ENCODE peak calls at places on chromosomes 5 and 9, in ten cellular contexts. One of them, this sample, is unnamed.

GRCh38 chr5:76714771-76715483 is 999 bp upstream of the F2R start:
- DNase-seq in NCI-H345: no peak
- DNase-seq in effector CD4-positive, alpha-beta T cell: no peak
- DNase-seq in T-helper 2 cell: no peak
- DNase-seq in HFFc6: no peak
- DNase-seq in GM10248: peak
- DNase-seq in memory B cell: no peak
- DNase-seq in psoas muscle: no peak
- DNase-seq in LHCN-M2: no peak
- DNase-seq in SW480: no peak
- DNase-seq in this sample: peak

GRCh38 chr5:14239404-14239803 is 96.3 kb downstream of the TRIO start:
- DNase-seq in psoas muscle: no peak
- DNase-seq in LHCN-M2: no peak
- DNase-seq in GM10248: no peak
- DNase-seq in NCI-H345: no peak
- DNase-seq in T-helper 2 cell: no peak
- DNase-seq in effector CD4-positive, alpha-beta T cell: no peak
- DNase-seq in HFFc6: no peak
- DNase-seq in memory B cell: no peak
- DNase-seq in SW480: no peak
- DNase-seq in this sample: no peak

GRCh38 chr5:163569284-163569683 is 63.9 kb downstream of the MAT2B start:
- DNase-seq in psoas muscle: no peak
- DNase-seq in effector CD4-positive, alpha-beta T cell: no peak
- DNase-seq in HFFc6: peak
- DNase-seq in T-helper 2 cell: no peak
- DNase-seq in NCI-H345: no peak
- DNase-seq in GM10248: no peak
- DNase-seq in SW480: peak
- DNase-seq in LHCN-M2: peak
- DNase-seq in memory B cell: no peak
- DNase-seq in this sample: no peak

GRCh38 chr5:36606437-36607113 is at the start of gene SLC1A3:
- DNase-seq in T-helper 2 cell: peak
- DNase-seq in SW480: peak
- DNase-seq in LHCN-M2: peak
- DNase-seq in effector CD4-positive, alpha-beta T cell: no peak
- DNase-seq in psoas muscle: peak
- DNase-seq in HFFc6: peak
- DNase-seq in NCI-H345: no peak
- DNase-seq in GM10248: peak
- DNase-seq in memory B cell: no peak
- DNase-seq in this sample: peak

GRCh38 chr5:123472150-123472549 is 39.8 kb upstream of the CSNK1G3 start:
- DNase-seq in SW480: no peak
- DNase-seq in GM10248: no peak
- DNase-seq in psoas muscle: no peak
- DNase-seq in NCI-H345: no peak
- DNase-seq in effector CD4-positive, alpha-beta T cell: no peak
- DNase-seq in LHCN-M2: no peak
- DNase-seq in T-helper 2 cell: no peak
- DNase-seq in memory B cell: no peak
- DNase-seq in HFFc6: no peak
- DNase-seq in this sample: no peak

GRCh38 chr9:129383005-129383414 is 204.9 kb upstream of the IER5L start:
- DNase-seq in T-helper 2 cell: no peak
- DNase-seq in SW480: peak
- DNase-seq in effector CD4-positive, alpha-beta T cell: no peak
- DNase-seq in NCI-H345: peak
- DNase-seq in psoas muscle: peak
- DNase-seq in GM10248: peak
- DNase-seq in LHCN-M2: no peak
- DNase-seq in HFFc6: no peak
- DNase-seq in memory B cell: no peak
- DNase-seq in this sample: peak

GRCh38 chr5:115857621-115858349 is 16.1 kb downstream of the AP3S1 start:
- DNase-seq in psoas muscle: no peak
- DNase-seq in GM10248: no peak
- DNase-seq in memory B cell: no peak
- DNase-seq in T-helper 2 cell: no peak
- DNase-seq in HFFc6: peak
- DNase-seq in effector CD4-positive, alpha-beta T cell: no peak
- DNase-seq in SW480: no peak
- DNase-seq in LHCN-M2: peak
- DNase-seq in NCI-H345: no peak
- DNase-seq in this sample: no peak

GRCh38 chr5:53607896-53608295 is 47.5 kb downstream of the NDUFS4 start:
- DNase-seq in SW480: no peak
- DNase-seq in memory B cell: no peak
- DNase-seq in psoas muscle: no peak
- DNase-seq in T-helper 2 cell: no peak
- DNase-seq in NCI-H345: no peak
- DNase-seq in HFFc6: no peak
- DNase-seq in effector CD4-positive, alpha-beta T cell: no peak
- DNase-seq in LHCN-M2: peak
- DNase-seq in GM10248: no peak
- DNase-seq in this sample: no peak

GRCh38 chr5:34658023-34658422 is 1.9 kb downstream of the RAI14 start:
- DNase-seq in GM10248: no peak
- DNase-seq in LHCN-M2: peak
- DNase-seq in memory B cell: no peak
- DNase-seq in NCI-H345: no peak
- DNase-seq in psoas muscle: no peak
- DNase-seq in T-helper 2 cell: no peak
- DNase-seq in SW480: no peak
- DNase-seq in HFFc6: no peak
- DNase-seq in effector CD4-positive, alpha-beta T cell: no peak
- DNase-seq in this sample: no peak

GRCh38 chr5:134257176-134257575 is 31.3 kb upstream of the PPP2CA start:
- DNase-seq in GM10248: no peak
- DNase-seq in NCI-H345: no peak
- DNase-seq in psoas muscle: no peak
- DNase-seq in HFFc6: no peak
- DNase-seq in T-helper 2 cell: no peak
- DNase-seq in LHCN-M2: no peak
- DNase-seq in effector CD4-positive, alpha-beta T cell: no peak
- DNase-seq in memory B cell: no peak
- DNase-seq in SW480: no peak
- DNase-seq in this sample: no peak

GRCh38 chr5:179820127-179820482 is 600 bp upstream of the SQSTM1 start:
- DNase-seq in HFFc6: no peak
- DNase-seq in GM10248: no peak
- DNase-seq in effector CD4-positive, alpha-beta T cell: no peak
- DNase-seq in T-helper 2 cell: no peak
- DNase-seq in SW480: no peak
- DNase-seq in memory B cell: no peak
- DNase-seq in psoas muscle: no peak
- DNase-seq in LHCN-M2: no peak
- DNase-seq in NCI-H345: no peak
- DNase-seq in this sample: no peak

GRCh38 chr5:157004893-157005551 is 42.0 kb upstream of the TIMD4 start:
- DNase-seq in HFFc6: no peak
- DNase-seq in memory B cell: no peak
- DNase-seq in SW480: peak
- DNase-seq in LHCN-M2: no peak
- DNase-seq in psoas muscle: no peak
- DNase-seq in GM10248: no peak
- DNase-seq in NCI-H345: no peak
- DNase-seq in T-helper 2 cell: no peak
- DNase-seq in effector CD4-positive, alpha-beta T cell: no peak
- DNase-seq in this sample: no peak

GRCh38 chr5:126171916-126172315 is 251.3 kb upstream of the GRAMD2B start:
- DNase-seq in T-helper 2 cell: no peak
- DNase-seq in psoas muscle: no peak
- DNase-seq in memory B cell: no peak
- DNase-seq in SW480: no peak
- DNase-seq in NCI-H345: no peak
- DNase-seq in effector CD4-positive, alpha-beta T cell: no peak
- DNase-seq in GM10248: no peak
- DNase-seq in HFFc6: no peak
- DNase-seq in LHCN-M2: no peak
- DNase-seq in this sample: no peak

GRCh38 chr5:14818931-14819790 is 52.4 kb downstream of the ANKH start:
- DNase-seq in HFFc6: no peak
- DNase-seq in SW480: no peak
- DNase-seq in T-helper 2 cell: no peak
- DNase-seq in LHCN-M2: peak
- DNase-seq in memory B cell: no peak
- DNase-seq in NCI-H345: no peak
- DNase-seq in GM10248: no peak
- DNase-seq in psoas muscle: peak
- DNase-seq in effector CD4-positive, alpha-beta T cell: no peak
- DNase-seq in this sample: no peak

GRCh38 chr9:122370303-122370702 is 521 bp upstream of the PTGS1 start:
- DNase-seq in T-helper 2 cell: no peak
- DNase-seq in SW480: no peak
- DNase-seq in GM10248: no peak
- DNase-seq in LHCN-M2: no peak
- DNase-seq in psoas muscle: no peak
- DNase-seq in HFFc6: no peak
- DNase-seq in effector CD4-positive, alpha-beta T cell: no peak
- DNase-seq in NCI-H345: no peak
- DNase-seq in memory B cell: no peak
- DNase-seq in this sample: no peak